ENCODE peak calls at places on chromosomes 16 and 17, in four cellular contexts. L, M, N and E are unnamed samples.

GRCh38 chr16:85014311-85014710 is 3.0 kb upstream of the ZDHHC7 start:
- DNase-seq in L (no peak), M (no peak), N (no peak), E (no peak)

GRCh38 chr16:58421029-58421428 is 28.8 kb downstream of the GINS3 start:
- DNase-seq in L (no peak), M (no peak), N (no peak), E (no peak)

GRCh38 chr16:64974381-64974780 is 147.5 kb downstream of the CDH11 start:
- DNase-seq in L (no peak), M (no peak), N (no peak), E (no peak)

GRCh38 chr17:40347319-40348135 is 17.0 kb downstream of the GJD3 start:
- DNase-seq in L (no peak), M (no peak), N (no peak), E (no peak)

GRCh38 chr17:4583796-4584124 is 569 bp upstream of the SMTNL2 start:
- DNase-seq in L (no peak), M (no peak), N (no peak), E (no peak)

GRCh38 chr16:71303938-71304337 is 14.7 kb upstream of the CMTR2 start:
- DNase-seq in L (no peak), M (no peak), N (no peak), E (no peak)

GRCh38 chr16:20285993-20286499 is 41.3 kb downstream of the GP2 start:
- DNase-seq in L (no peak), M (no peak), N (no peak), E (no peak)

GRCh38 chr17:9470171-9470570 is 105.4 kb downstream of the STX8 start:
- DNase-seq in L (no peak), M (peak), N (no peak), E (no peak)

GRCh38 chr16:71629617-71630016 is 3.6 kb downstream of the MARVELD3 start:
- DNase-seq in L (no peak), M (peak), N (no peak), E (no peak)

GRCh38 chr17:48391460-48391859 is 38.6 kb downstream of the SKAP1 start:
- DNase-seq in L (no peak), M (no peak), N (no peak), E (no peak)

GRCh38 chr17:32723310-32723955 is 153.5 kb downstream of the MYO1D start:
- DNase-seq in L (no peak), M (no peak), N (no peak), E (no peak)